ENCODE peak calls at places on chromosomes 16 and 17, in five cellular contexts. One of them, this sample, is unnamed. For H4K20me1, the result is how much of the 10 kb centered on the place peaks cover.

GRCh38 chr16:4915226-4915761 is 21.7 kb downstream of the PPL start:
- DNase-seq in MM.1S: no peak
- DNase-seq in endothelial cell of umbilical vein: no peak
- DNase-seq in neural progenitor cell: no peak
- DNase-seq in fibroblast of lung: peak
- DNase-seq in this sample: no peak

GRCh38 chr16:18062713-18063112 is 273.8 kb downstream of the NPIPA8 start:
- DNase-seq in MM.1S: no peak
- DNase-seq in endothelial cell of umbilical vein: no peak
- DNase-seq in neural progenitor cell: no peak
- DNase-seq in fibroblast of lung: no peak
- DNase-seq in this sample: no peak

GRCh38 chr16:56560447-56560846 is 4.4 kb upstream of the MT4 start:
- DNase-seq in MM.1S: no peak
- DNase-seq in endothelial cell of umbilical vein: no peak
- DNase-seq in neural progenitor cell: no peak
- DNase-seq in fibroblast of lung: no peak
- DNase-seq in this sample: no peak

GRCh38 chr17:33121272-33121671 is 129.6 kb downstream of the SPACA3 start:
- DNase-seq in MM.1S: no peak
- DNase-seq in endothelial cell of umbilical vein: no peak
- DNase-seq in neural progenitor cell: no peak
- DNase-seq in fibroblast of lung: no peak
- DNase-seq in this sample: no peak

GRCh38 chr16:85514601-85515318 is 98.4 kb upstream of the GSE1 start:
- DNase-seq in MM.1S: no peak
- DNase-seq in endothelial cell of umbilical vein: no peak
- DNase-seq in neural progenitor cell: peak
- DNase-seq in fibroblast of lung: peak
- DNase-seq in this sample: no peak

GRCh38 chr17:64418506-64419339 is 28.1 kb upstream of the PECAM1 start:
- DNase-seq in MM.1S: peak
- DNase-seq in endothelial cell of umbilical vein: peak
- DNase-seq in neural progenitor cell: peak
- DNase-seq in fibroblast of lung: peak
- DNase-seq in this sample: peak

GRCh38 chr16:56506941-56507340 is 12.9 kb downstream of the BBS2 start:
- DNase-seq in MM.1S: no peak
- DNase-seq in endothelial cell of umbilical vein: peak
- DNase-seq in neural progenitor cell: no peak
- DNase-seq in fibroblast of lung: peak
- DNase-seq in this sample: no peak

GRCh38 chr16:86772231-86772510 is 193.8 kb downstream of the FOXL1 start:
- DNase-seq in MM.1S: no peak
- DNase-seq in endothelial cell of umbilical vein: no peak
- DNase-seq in neural progenitor cell: no peak
- DNase-seq in fibroblast of lung: no peak
- DNase-seq in this sample: no peak

GRCh38 chr16:4116328-4117249 is at the start of gene ADCY9:
- DNase-seq in MM.1S: peak
- DNase-seq in endothelial cell of umbilical vein: peak
- DNase-seq in neural progenitor cell: peak
- DNase-seq in fibroblast of lung: peak
- DNase-seq in this sample: peak

GRCh38 chr16:9381908-9382307 is 290.5 kb downstream of the HAPSTR1 start:
- DNase-seq in MM.1S: no peak
- DNase-seq in endothelial cell of umbilical vein: no peak
- DNase-seq in neural progenitor cell: no peak
- DNase-seq in fibroblast of lung: no peak
- DNase-seq in this sample: no peak

GRCh38 chr17:1109606-1110523 is 69.9 kb downstream of the ABR start:
- DNase-seq in MM.1S: peak
- DNase-seq in endothelial cell of umbilical vein: no peak
- DNase-seq in neural progenitor cell: peak
- DNase-seq in fibroblast of lung: no peak
- DNase-seq in this sample: no peak

GRCh38 chr16:11597268-11597690 is 10.6 kb upstream of the LITAF start:
- DNase-seq in MM.1S: no peak
- DNase-seq in endothelial cell of umbilical vein: no peak
- DNase-seq in neural progenitor cell: no peak
- DNase-seq in fibroblast of lung: no peak
- DNase-seq in this sample: no peak

GRCh38 chr17:78840780-78841611 is at the start of gene USP36:
- DNase-seq in MM.1S: peak
- DNase-seq in endothelial cell of umbilical vein: peak
- DNase-seq in neural progenitor cell: peak
- DNase-seq in fibroblast of lung: peak
- DNase-seq in this sample: peak

GRCh38 chr16:80014241-80014939 is 413.9 kb upstream of the MAF start:
- DNase-seq in MM.1S: no peak
- DNase-seq in endothelial cell of umbilical vein: no peak
- DNase-seq in neural progenitor cell: no peak
- DNase-seq in fibroblast of lung: no peak
- DNase-seq in this sample: no peak

GRCh38 chr16:81394966-81395655 is 49.5 kb upstream of the CMIP start:
- DNase-seq in MM.1S: no peak
- DNase-seq in endothelial cell of umbilical vein: peak
- DNase-seq in neural progenitor cell: no peak
- DNase-seq in fibroblast of lung: no peak
- DNase-seq in this sample: no peak

GRCh38 chr17:42428141-42428944 is 5.3 kb upstream of the CAVIN1 start:
- DNase-seq in MM.1S: peak
- DNase-seq in endothelial cell of umbilical vein: peak
- DNase-seq in neural progenitor cell: peak
- DNase-seq in fibroblast of lung: peak
- DNase-seq in this sample: peak

GRCh38 chr16:80583466-80583865 is 42.7 kb downstream of the DYNLRB2 start:
- DNase-seq in MM.1S: peak
- DNase-seq in endothelial cell of umbilical vein: no peak
- DNase-seq in neural progenitor cell: no peak
- DNase-seq in fibroblast of lung: peak
- DNase-seq in this sample: no peak

GRCh38 chr17:70405492-70406220 is 236.3 kb downstream of the KCNJ2 start:
- DNase-seq in MM.1S: peak
- DNase-seq in endothelial cell of umbilical vein: peak
- DNase-seq in neural progenitor cell: no peak
- DNase-seq in fibroblast of lung: peak
- DNase-seq in this sample: no peak

GRCh38 chr16:27220527-27220926 is 17.2 kb downstream of the KDM8 start:
- DNase-seq in MM.1S: no peak
- DNase-seq in endothelial cell of umbilical vein: no peak
- DNase-seq in neural progenitor cell: no peak
- DNase-seq in fibroblast of lung: no peak
- DNase-seq in this sample: no peak

GRCh38 chr16:17309510-17309909 is 161.2 kb downstream of the XYLT1 start:
- DNase-seq in MM.1S: no peak
- DNase-seq in endothelial cell of umbilical vein: no peak
- DNase-seq in neural progenitor cell: no peak
- DNase-seq in fibroblast of lung: no peak
- DNase-seq in this sample: no peak

GRCh38 chr17:61661135-61661534 is 70.1 kb upstream of the NACA2 start:
- DNase-seq in MM.1S: no peak
- DNase-seq in endothelial cell of umbilical vein: no peak
- DNase-seq in neural progenitor cell: no peak
- DNase-seq in fibroblast of lung: peak
- DNase-seq in this sample: no peak

GRCh38 chr17:39935896-39936295 is 8.4 kb downstream of the LRRC3C start:
- DNase-seq in MM.1S: no peak
- DNase-seq in endothelial cell of umbilical vein: no peak
- DNase-seq in neural progenitor cell: no peak
- DNase-seq in fibroblast of lung: no peak
- DNase-seq in this sample: no peak

GRCh38 chr17:17603895-17604225 is 12.4 kb upstream of the PEMT start:
- DNase-seq in MM.1S: no peak
- DNase-seq in endothelial cell of umbilical vein: no peak
- DNase-seq in neural progenitor cell: no peak
- DNase-seq in fibroblast of lung: no peak
- DNase-seq in this sample: no peak

GRCh38 chr16:3576211-3576610 is 992 bp downstream of the NLRC3 start:
- DNase-seq in MM.1S: no peak
- DNase-seq in endothelial cell of umbilical vein: no peak
- DNase-seq in neural progenitor cell: no peak
- DNase-seq in fibroblast of lung: no peak
- DNase-seq in this sample: peak

GRCh38 chr17:66129759-66130158 is 62.2 kb downstream of the CEP112 start:
- DNase-seq in MM.1S: no peak
- DNase-seq in endothelial cell of umbilical vein: no peak
- DNase-seq in neural progenitor cell: no peak
- DNase-seq in fibroblast of lung: no peak
- DNase-seq in this sample: no peak

GRCh38 chr16:263944-264343 is 11.8 kb downstream of the RGS11 start:
- DNase-seq in MM.1S: no peak
- DNase-seq in endothelial cell of umbilical vein: no peak
- DNase-seq in neural progenitor cell: no peak
- DNase-seq in fibroblast of lung: no peak
- DNase-seq in this sample: no peak

DNA sequence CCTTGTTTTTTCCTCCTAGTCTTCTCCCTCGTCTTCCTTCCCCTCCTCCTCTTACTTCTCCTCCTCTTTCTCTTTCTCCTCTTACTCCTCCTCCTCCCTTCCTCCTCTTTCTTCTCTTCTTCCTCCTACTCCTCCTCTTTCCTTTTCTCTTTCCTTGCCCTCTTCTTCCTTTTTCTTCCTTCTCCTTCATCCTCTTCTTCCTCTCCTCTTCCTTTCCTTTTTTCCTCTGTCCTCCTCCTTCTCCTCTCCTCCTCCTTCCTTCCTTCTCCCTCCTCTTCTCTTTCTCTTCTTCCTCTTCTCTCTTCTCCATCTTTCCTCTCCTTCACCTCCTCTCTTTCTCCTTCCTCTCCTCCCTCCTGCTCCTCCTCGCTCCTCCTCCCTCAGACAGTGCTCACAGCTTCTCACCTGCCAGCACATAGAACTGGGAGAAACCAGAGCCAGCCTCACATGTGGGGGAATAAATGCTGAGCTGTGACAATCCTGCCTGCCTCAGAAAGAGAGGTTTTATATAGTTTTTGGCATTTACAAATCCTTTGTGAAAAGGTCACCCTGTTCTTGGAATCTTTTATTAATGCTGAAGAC is 84.3 kb upstream of the NLRP1 start:
- DNase-seq in MM.1S: no peak
- DNase-seq in endothelial cell of umbilical vein: no peak
- DNase-seq in neural progenitor cell: no peak
- DNase-seq in fibroblast of lung: no peak
- DNase-seq in this sample: no peak
- H4K20me1 ChIP-seq in MM.1S: under half
- H4K20me1 ChIP-seq in endothelial cell of umbilical vein: under half
- H4K20me1 ChIP-seq in neural progenitor cell: under half
- H4K20me1 ChIP-seq in fibroblast of lung: under half
- H4K20me1 ChIP-seq in this sample: under half

GRCh38 chr16:30533146-30533522 is 1.5 kb downstream of the ZNF747 start:
- DNase-seq in MM.1S: no peak
- DNase-seq in endothelial cell of umbilical vein: no peak
- DNase-seq in neural progenitor cell: no peak
- DNase-seq in fibroblast of lung: no peak
- DNase-seq in this sample: no peak

GRCh38 chr16:30535106-30535776 is 583 bp upstream of the ZNF747 start:
- DNase-seq in MM.1S: no peak
- DNase-seq in endothelial cell of umbilical vein: no peak
- DNase-seq in neural progenitor cell: peak
- DNase-seq in fibroblast of lung: peak
- DNase-seq in this sample: peak

GRCh38 chr16:30533748-30534367 is 800 bp downstream of the ZNF747 start:
- DNase-seq in MM.1S: peak
- DNase-seq in endothelial cell of umbilical vein: no peak
- DNase-seq in neural progenitor cell: peak
- DNase-seq in fibroblast of lung: no peak
- DNase-seq in this sample: peak

GRCh38 chr16:30534368-30535105 is at the start of gene ZNF747:
- DNase-seq in MM.1S: peak
- DNase-seq in endothelial cell of umbilical vein: peak
- DNase-seq in neural progenitor cell: peak
- DNase-seq in fibroblast of lung: peak
- DNase-seq in this sample: peak

GRCh38 chr16:30535777-30536190 is 1.1 kb upstream of the ZNF747 start:
- DNase-seq in MM.1S: no peak
- DNase-seq in endothelial cell of umbilical vein: peak
- DNase-seq in neural progenitor cell: peak
- DNase-seq in fibroblast of lung: peak
- DNase-seq in this sample: peak
- TF ChIP-seq CTCF in MM.1S: no peak
- TF ChIP-seq CTCF in endothelial cell of umbilical vein: peak
- TF ChIP-seq CTCF in neural progenitor cell: peak
- TF ChIP-seq CTCF in fibroblast of lung: peak
- TF ChIP-seq CTCF in this sample: peak

GRCh38 chr17:20097362-20097761 is 88.2 kb downstream of the SPECC1 start:
- DNase-seq in MM.1S: no peak
- DNase-seq in endothelial cell of umbilical vein: no peak
- DNase-seq in neural progenitor cell: no peak
- DNase-seq in fibroblast of lung: no peak
- DNase-seq in this sample: no peak

GRCh38 chr17:20092973-20093626 is 83.9 kb downstream of the SPECC1 start:
- DNase-seq in MM.1S: no peak
- DNase-seq in endothelial cell of umbilical vein: no peak
- DNase-seq in neural progenitor cell: no peak
- DNase-seq in fibroblast of lung: no peak
- DNase-seq in this sample: no peak

GRCh38 chr17:20096430-20096829 is 87.3 kb downstream of the SPECC1 start:
- DNase-seq in MM.1S: no peak
- DNase-seq in endothelial cell of umbilical vein: no peak
- DNase-seq in neural progenitor cell: no peak
- DNase-seq in fibroblast of lung: no peak
- DNase-seq in this sample: no peak

GRCh38 chr17:20094777-20095176 is 85.6 kb downstream of the SPECC1 start:
- DNase-seq in MM.1S: no peak
- DNase-seq in endothelial cell of umbilical vein: no peak
- DNase-seq in neural progenitor cell: no peak
- DNase-seq in fibroblast of lung: no peak
- DNase-seq in this sample: no peak

GRCh38 chr17:20095366-20096080 is 86.4 kb downstream of the SPECC1 start:
- DNase-seq in MM.1S: no peak
- DNase-seq in endothelial cell of umbilical vein: peak
- DNase-seq in neural progenitor cell: peak
- DNase-seq in fibroblast of lung: peak
- DNase-seq in this sample: no peak
- H3K4me3 ChIP-seq in MM.1S: no peak
- H3K4me3 ChIP-seq in endothelial cell of umbilical vein: no peak
- H3K4me3 ChIP-seq in neural progenitor cell: no peak
- H3K4me3 ChIP-seq in fibroblast of lung: no peak
- H3K4me3 ChIP-seq in this sample: no peak

GRCh38 chr17:46191332-46192210 is 1.7 kb downstream of the KANSL1 start:
- DNase-seq in MM.1S: peak
- DNase-seq in endothelial cell of umbilical vein: peak
- DNase-seq in neural progenitor cell: peak
- DNase-seq in fibroblast of lung: peak
- DNase-seq in this sample: peak

GRCh38 chr17:46193246-46193625 is at the start of gene KANSL1:
- DNase-seq in MM.1S: peak
- DNase-seq in endothelial cell of umbilical vein: peak
- DNase-seq in neural progenitor cell: peak
- DNase-seq in fibroblast of lung: peak
- DNase-seq in this sample: peak

GRCh38 chr17:46192484-46193245 is 564 bp downstream of the KANSL1 start:
- DNase-seq in MM.1S: peak
- DNase-seq in endothelial cell of umbilical vein: peak
- DNase-seq in neural progenitor cell: peak
- DNase-seq in fibroblast of lung: peak
- DNase-seq in this sample: peak

GRCh38 chr17:46190763-46191162 is 2.5 kb downstream of the KANSL1 start:
- DNase-seq in MM.1S: no peak
- DNase-seq in endothelial cell of umbilical vein: no peak
- DNase-seq in neural progenitor cell: no peak
- DNase-seq in fibroblast of lung: peak
- DNase-seq in this sample: peak

GRCh38 chr17:46192211-46192483 is 1.1 kb downstream of the KANSL1 start:
- DNase-seq in MM.1S: no peak
- DNase-seq in endothelial cell of umbilical vein: no peak
- DNase-seq in neural progenitor cell: no peak
- DNase-seq in fibroblast of lung: no peak
- DNase-seq in this sample: no peak
- H4K20me1 ChIP-seq in MM.1S: under half
- H4K20me1 ChIP-seq in endothelial cell of umbilical vein: under half
- H4K20me1 ChIP-seq in neural progenitor cell: half or more
- H4K20me1 ChIP-seq in fibroblast of lung: under half
- H4K20me1 ChIP-seq in this sample: under half

This sample was measured in OCI-LY7.